ENCODE peak calls at places on chromosomes 3 and 15, in nine cellular contexts. S, E, J, M, P, C, D, A and O are unnamed samples. For H3K4me1, the result is how much of the 10 kb centered on the place peaks cover.

GRCh38 chr3:149152420-149152819 is 23.0 kb downstream of the HPS3 start:
- DNase-seq in S (no peak), E (no peak), J (no peak), M (no peak), P (no peak), C (no peak), D (no peak), A (no peak), O (no peak)

GRCh38 chr3:82745544-82745943 is 984.1 kb upstream of the GBE1 start:
- DNase-seq in S (no peak), E (no peak), J (no peak), M (no peak), P (no peak), C (no peak), D (peak), A (no peak), O (no peak)

GRCh38 chr15:89808160-89808870 is 6.3 kb downstream of the ANPEP start:
- DNase-seq in S (no peak), E (no peak), J (no peak), M (no peak), P (no peak), C (no peak), D (no peak), A (no peak), O (no peak)

GRCh38 chr15:81189583-81190283 is 6.9 kb upstream of the IL16 start:
- DNase-seq in S (no peak), E (peak), J (no peak), M (no peak), P (no peak), C (no peak), D (no peak), A (no peak), O (no peak)

GRCh38 chr15:74525328-74525727 is 15.7 kb upstream of the ARID3B start:
- DNase-seq in S (no peak), E (no peak), J (no peak), M (no peak), P (no peak), C (no peak), D (peak), A (no peak), O (no peak)

GRCh38 chr15:32651229-32651837 is 9.8 kb downstream of the SCG5 start:
- DNase-seq in S (no peak), E (peak), J (peak), M (peak), P (peak), C (peak), D (peak), A (peak), O (peak)

GRCh38 chr3:12309716-12310115 is 20.8 kb downstream of the PPARG start:
- DNase-seq in S (no peak), E (no peak), J (no peak), M (no peak), P (no peak), C (no peak), D (no peak), A (peak), O (no peak)

GRCh38 chr3:50121416-50122032 is 32.8 kb downstream of the RBM5 start:
- DNase-seq in S (peak), E (peak), J (peak), M (peak), P (peak), C (peak), D (peak), A (peak), O (peak)

GRCh38 chr15:41928637-41929620 is 35.1 kb upstream of the SPTBN5 start:
- DNase-seq in S (no peak), E (peak), J (no peak), M (no peak), P (no peak), C (peak), D (peak), A (peak), O (no peak)

GRCh38 chr3:174863488-174863887 is 4.4 kb downstream of the NAALADL2 start:
- DNase-seq in S (no peak), E (no peak), J (no peak), M (no peak), P (peak), C (no peak), D (peak), A (no peak), O (no peak)

GRCh38 chr3:31831526-31832034 is 149.5 kb downstream of the OSBPL10 start:
- DNase-seq in S (no peak), E (no peak), J (no peak), M (no peak), P (no peak), C (no peak), D (peak), A (no peak), O (no peak)

GRCh38 chr3:114446605-114447004 is 152.8 kb downstream of the TIGIT start:
- DNase-seq in S (no peak), E (no peak), J (no peak), M (no peak), P (no peak), C (no peak), D (no peak), A (no peak), O (no peak)

GRCh38 chr3:53238051-53238850 is 17.6 kb downstream of the TKT start:
- DNase-seq in S (no peak), E (no peak), J (no peak), M (no peak), P (peak), C (peak), D (peak), A (peak), O (no peak)

GRCh38 chr3:74465652-74466415 is 148.6 kb downstream of the CNTN3 start:
- DNase-seq in S (no peak), E (no peak), J (no peak), M (no peak), P (no peak), C (no peak), D (no peak), A (no peak), O (no peak)

GRCh38 chr3:23740517-23741402 is 65.0 kb upstream of the UBE2E1 start:
- DNase-seq in S (no peak), E (no peak), J (peak), M (no peak), P (peak), C (peak), D (peak), A (peak), O (no peak)

GRCh38 chr3:196969001-196969659 is 497 bp upstream of the PIGZ start:
- DNase-seq in S (no peak), E (peak), J (peak), M (peak), P (no peak), C (no peak), D (peak), A (no peak), O (peak)

DNA sequence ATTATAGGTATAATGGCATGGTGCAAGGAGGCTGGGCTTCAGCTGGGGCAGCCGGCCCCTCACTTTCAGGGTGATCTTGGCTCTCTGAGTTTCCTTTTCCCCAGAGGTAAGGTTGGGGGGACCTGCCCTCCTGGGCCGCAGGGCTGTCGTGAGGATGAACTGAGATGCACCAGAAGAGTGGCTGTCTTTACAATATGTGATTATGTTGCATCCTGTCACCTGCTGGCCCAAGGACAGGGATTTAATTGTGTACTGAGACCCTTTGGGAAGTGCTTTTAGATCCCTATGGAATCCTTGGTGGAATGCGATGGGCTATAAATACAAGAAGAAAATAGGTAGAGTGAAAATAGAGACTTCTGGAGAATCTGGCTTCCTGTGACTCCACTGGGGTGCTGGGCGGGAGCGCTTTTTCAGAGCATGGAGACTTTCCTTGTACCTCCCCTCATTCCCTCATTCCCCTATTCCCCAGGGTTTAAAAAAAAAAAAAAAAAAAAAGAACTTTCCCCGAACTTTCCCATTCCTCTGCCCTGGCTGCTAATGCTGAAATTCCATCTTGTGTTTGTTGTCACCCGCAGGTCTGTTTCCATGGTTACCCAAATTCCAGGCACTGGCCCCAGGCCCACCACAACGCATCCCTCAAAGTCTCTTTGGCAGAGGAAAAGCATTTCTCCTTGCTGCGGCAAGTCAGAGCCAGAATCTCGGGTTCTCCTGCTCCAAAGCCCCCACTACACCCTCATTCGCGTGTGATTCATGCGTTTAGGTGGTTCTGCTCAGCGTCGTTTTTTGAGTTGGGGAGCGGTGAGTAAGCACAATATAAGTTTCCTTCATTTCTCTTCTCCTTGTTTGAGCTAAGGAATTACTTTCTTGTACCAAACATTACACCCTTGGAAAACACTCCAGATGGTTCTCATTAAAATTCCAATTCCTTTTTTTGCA is 21.8 kb downstream of the ANAPC13 start:
- DNase-seq in S (no peak), E (peak), J (no peak), M (no peak), P (no peak), C (peak), D (no peak), A (no peak), O (no peak)
- H3K4me3 ChIP-seq in S (no peak), E (no peak), J (no peak), M (no peak), P (no peak), C (no peak), D (no peak), A (no peak), O (no peak)

DNA sequence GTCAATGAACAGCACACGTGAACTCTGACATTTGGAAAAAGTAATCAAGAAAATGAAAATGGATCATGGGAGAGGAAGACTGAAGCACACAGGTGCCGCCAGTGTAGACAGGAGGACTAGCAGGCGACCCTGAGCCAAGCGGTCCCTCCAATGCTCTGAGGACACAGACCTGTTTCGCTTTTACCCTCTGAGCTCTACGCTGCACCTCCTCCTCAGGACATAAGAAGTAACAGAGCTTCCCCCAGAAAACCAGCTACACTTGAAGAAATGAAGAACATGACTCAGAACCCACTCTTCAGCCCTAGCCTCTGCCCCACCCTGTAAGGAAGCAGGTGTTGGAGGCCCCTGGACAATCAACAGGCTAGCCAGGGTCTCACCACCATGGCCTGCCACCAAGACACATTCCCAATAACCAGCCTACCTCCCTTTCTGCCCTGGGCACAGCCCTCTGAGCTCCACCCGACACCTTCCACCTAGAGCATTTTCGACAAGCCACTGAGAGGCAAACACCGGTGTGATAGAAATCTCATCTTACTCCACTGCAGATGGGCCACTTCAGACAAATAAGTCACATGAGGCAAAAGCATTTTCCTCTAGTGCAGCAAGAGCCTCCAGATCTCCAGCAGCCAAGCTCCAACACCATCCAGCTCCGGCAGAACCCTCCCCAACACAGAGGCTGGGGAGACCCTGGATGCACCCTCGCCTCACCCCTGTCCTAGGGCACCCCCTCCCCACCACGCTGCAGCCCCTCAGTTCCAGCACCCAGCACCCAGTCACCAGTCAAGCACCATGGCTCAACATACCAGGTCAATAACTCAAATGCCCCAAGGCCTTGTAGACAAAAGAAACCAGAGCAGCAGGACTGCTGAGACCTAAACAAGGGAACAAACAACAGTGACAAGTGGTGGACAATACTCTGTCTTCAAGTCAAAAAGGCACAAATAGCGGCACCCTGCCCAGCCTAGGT is 11.4 kb downstream of the FAM174B start:
- DNase-seq in S (no peak), E (no peak), J (no peak), M (no peak), P (no peak), C (no peak), D (peak), A (no peak), O (no peak)
- H3K4me1 ChIP-seq in S (under half), E (under half), J (under half), M (under half), P (under half), C (under half), D (under half), A (under half), O (under half)

DNA sequence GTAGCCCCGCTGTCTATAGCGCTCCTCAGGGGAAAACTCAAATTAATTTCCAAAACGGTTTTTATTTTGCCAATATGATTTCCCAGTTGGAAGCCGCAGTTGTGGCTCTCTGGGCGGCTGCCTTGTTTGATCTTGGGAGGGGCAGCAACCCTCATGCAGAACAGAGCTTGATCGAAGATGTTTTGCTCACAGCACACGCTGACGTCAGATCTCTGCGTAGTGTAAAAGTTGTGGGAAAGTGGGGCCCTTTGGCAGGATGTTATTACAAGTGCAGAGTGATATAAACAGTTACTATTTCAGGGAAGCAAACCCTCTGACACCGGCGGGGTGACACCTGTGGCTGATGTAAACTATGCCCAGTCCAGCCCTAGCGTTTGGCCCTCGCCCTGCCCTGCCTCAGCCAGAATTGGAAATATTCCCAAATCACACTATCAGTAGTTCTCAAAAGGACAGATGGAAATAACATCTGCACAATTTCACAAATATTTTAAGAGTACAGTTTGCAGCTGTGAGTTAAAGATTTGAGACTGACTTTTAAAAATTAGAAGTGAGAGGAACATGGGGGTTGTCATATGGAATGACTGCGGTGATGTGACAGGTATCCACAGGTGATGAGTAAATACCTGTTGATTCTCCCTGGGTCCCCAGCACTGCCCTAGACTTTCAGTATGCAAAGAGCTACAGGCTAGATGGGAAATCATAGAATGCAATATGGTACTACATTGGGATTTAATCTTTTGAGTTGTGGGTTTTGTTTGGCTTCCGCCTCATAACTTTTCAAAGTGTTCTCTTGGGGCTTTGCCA is 1.7 kb downstream of the SYNM start:
- DNase-seq in S (no peak), E (no peak), J (no peak), M (no peak), P (no peak), C (no peak), D (no peak), A (no peak), O (no peak)
- H3K4me3 ChIP-seq in S (no peak), E (peak), J (no peak), M (peak), P (no peak), C (peak), D (no peak), A (peak), O (no peak)

GRCh38 chr3:39665441-39665840 is 144.0 kb upstream of the MYRIP start:
- DNase-seq in S (no peak), E (no peak), J (no peak), M (no peak), P (no peak), C (no peak), D (no peak), A (no peak), O (no peak)
- H3K4me1 ChIP-seq in S (under half), E (under half), J (under half), M (under half), P (under half), C (under half), D (under half), A (under half), O (under half)

GRCh38 chr3:37905346-37905745 is 43.7 kb downstream of the CTDSPL start:
- DNase-seq in S (no peak), E (no peak), J (peak), M (no peak), P (no peak), C (no peak), D (no peak), A (no peak), O (no peak)
- H3K4me3 ChIP-seq in S (no peak), E (no peak), J (no peak), M (no peak), P (no peak), C (no peak), D (no peak), A (no peak), O (no peak)

GRCh38 chr15:90869601-90870353 is 1.4 kb downstream of the FURIN start:
- DNase-seq in S (peak), E (peak), J (peak), M (peak), P (peak), C (peak), D (peak), A (peak), O (peak)

GRCh38 chr15:90868261-90868689 is at the start of gene FURIN:
- DNase-seq in S (no peak), E (no peak), J (no peak), M (no peak), P (peak), C (peak), D (peak), A (no peak), O (no peak)

GRCh38 chr15:90870354-90871096 is 2.1 kb downstream of the FURIN start:
- DNase-seq in S (no peak), E (no peak), J (peak), M (no peak), P (no peak), C (peak), D (no peak), A (no peak), O (peak)

GRCh38 chr15:90871097-90871715 is 2.8 kb downstream of the FURIN start:
- DNase-seq in S (peak), E (peak), J (peak), M (peak), P (no peak), C (peak), D (no peak), A (peak), O (peak)

GRCh38 chr15:90869140-90869541 is 753 bp downstream of the FURIN start:
- DNase-seq in S (no peak), E (no peak), J (no peak), M (no peak), P (no peak), C (no peak), D (no peak), A (no peak), O (no peak)
- H3K4me1 ChIP-seq in S (under half), E (under half), J (under half), M (under half), P (half or more), C (under half), D (half or more), A (half or more), O (under half)

GRCh38 chr3:19029837-19030835 is 118.2 kb upstream of the KCNH8 start:
- DNase-seq in S (no peak), E (no peak), J (peak), M (no peak), P (no peak), C (no peak), D (peak), A (no peak), O (no peak)

GRCh38 chr3:19022546-19022945 is 125.8 kb upstream of the KCNH8 start:
- DNase-seq in S (no peak), E (no peak), J (no peak), M (no peak), P (no peak), C (no peak), D (no peak), A (no peak), O (no peak)

GRCh38 chr3:19025441-19025840 is 122.9 kb upstream of the KCNH8 start:
- DNase-seq in S (no peak), E (no peak), J (no peak), M (no peak), P (no peak), C (no peak), D (peak), A (no peak), O (no peak)
- H3K4me3 ChIP-seq in S (no peak), E (no peak), J (no peak), M (no peak), P (no peak), C (no peak), D (no peak), A (no peak), O (no peak)

GRCh38 chr3:194840661-194841514 is 155.2 kb downstream of the FAM43A start:
- DNase-seq in S (peak), E (no peak), J (no peak), M (no peak), P (peak), C (no peak), D (peak), A (peak), O (no peak)

GRCh38 chr3:194841515-194841841 is 155.8 kb downstream of the FAM43A start:
- DNase-seq in S (no peak), E (no peak), J (no peak), M (no peak), P (no peak), C (no peak), D (no peak), A (no peak), O (no peak)

GRCh38 chr3:194837457-194838135 is 151.9 kb downstream of the FAM43A start:
- DNase-seq in S (no peak), E (no peak), J (no peak), M (no peak), P (no peak), C (no peak), D (no peak), A (no peak), O (no peak)

GRCh38 chr3:194836676-194837075 is 151.0 kb downstream of the FAM43A start:
- DNase-seq in S (no peak), E (no peak), J (no peak), M (no peak), P (no peak), C (no peak), D (no peak), A (no peak), O (no peak)

DNA sequence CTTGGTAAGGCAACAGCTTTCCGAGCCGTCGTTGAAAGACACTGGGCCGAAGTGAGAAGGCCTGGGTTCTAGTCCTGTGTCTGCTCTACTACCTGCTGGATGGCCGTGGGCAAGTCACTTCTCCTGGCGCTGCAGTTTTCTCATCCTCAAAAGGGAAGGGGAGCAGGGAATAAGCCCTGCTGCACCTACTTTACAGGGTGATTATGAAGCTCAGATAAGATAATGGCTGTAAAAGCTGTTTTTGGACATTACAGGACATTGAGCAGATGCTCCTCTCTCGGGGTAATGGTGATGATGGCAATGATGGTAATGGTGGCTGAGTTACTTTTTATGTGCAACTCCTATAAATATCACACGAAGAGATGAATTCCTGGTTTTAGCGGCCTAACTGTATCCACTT is 152.6 kb downstream of the FAM43A start:
- DNase-seq in S (no peak), E (no peak), J (no peak), M (no peak), P (no peak), C (no peak), D (no peak), A (no peak), O (no peak)
- H3K4me1 ChIP-seq in S (under half), E (under half), J (under half), M (under half), P (under half), C (under half), D (under half), A (under half), O (under half)